ENCODE peak calls at places on chromosomes 3 and 15, in ten cellular contexts. H is NCI-H1436; A is RPMI7951; U is ecto neural progenitor cell; J is stimulated activated CD4-positive, alpha-beta T cell treated with anti-CD3 and anti-CD28 coated beads, TNF-alpha, amount 100 ng/mL, for 4 hours; E is GM13976; L is anterior cingulate cortex; K is Calu3; B is M059J; W is NCI-H2081. S is an unnamed sample.

GRCh38 chr15:79815468-79815867 is 81.3 kb downstream of the MTHFS start:
- DNase-seq in H (no peak), A (no peak), U (no peak), J (no peak), E (no peak), L (no peak), K (no peak), B (no peak), W (no peak), S (no peak)

GRCh38 chr3:38479431-38480092 is 16.6 kb upstream of the EXOG start:
- DNase-seq in H (no peak), A (peak; percentile 64), U (peak; percentile 68), J (no peak), E (peak; percentile 83), L (peak; percentile 33), K (peak; percentile 66), B (peak; percentile 57), W (peak; percentile 23), S (peak; percentile 68)

GRCh38 chr15:40399370-40399769 is 6.2 kb upstream of the IVD start:
- DNase-seq in H (no peak), A (no peak), U (no peak), J (no peak), E (no peak), L (no peak), K (no peak), B (no peak), W (no peak), S (no peak)

GRCh38 chr3:31673950-31674349 is 141.2 kb downstream of the STT3B start:
- DNase-seq in H (no peak), A (no peak), U (no peak), J (no peak), E (no peak), L (no peak), K (no peak), B (no peak), W (no peak), S (no peak)

GRCh38 chr15:79970921-79971434 is at the start of gene BCL2A1:
- DNase-seq in H (no peak), A (peak; percentile 72), U (no peak), J (peak; percentile 31), E (peak; percentile 52), L (no peak), K (no peak), B (peak; percentile 76), W (no peak), S (no peak)

GRCh38 chr3:48432411-48433371 is 2.8 kb upstream of the PLXNB1 start:
- DNase-seq in H (no peak), A (no peak), U (peak; percentile 73), J (no peak), E (no peak), L (no peak), K (no peak), B (no peak), W (no peak), S (no peak)

GRCh38 chr3:94405258-94406035 is 342.6 kb downstream of the NSUN3 start:
- DNase-seq in H (no peak), A (peak; percentile 7), U (no peak), J (no peak), E (no peak), L (no peak), K (no peak), B (peak; percentile 6), W (no peak), S (no peak)

GRCh38 chr15:49686626-49687025 is 65.8 kb downstream of the DTWD1 start:
- DNase-seq in H (no peak), A (peak; percentile 65), U (no peak), J (no peak), E (no peak), L (no peak), K (no peak), B (peak; percentile 82), W (no peak), S (no peak)

GRCh38 chr15:62089616-62090015 is 22.8 kb downstream of the C2CD4A start:
- DNase-seq in H (no peak), A (no peak), U (no peak), J (no peak), E (no peak), L (no peak), K (peak; percentile 39), B (no peak), W (no peak), S (no peak)

GRCh38 chr3:126886217-126886616 is 96.7 kb upstream of the PLXNA1 start:
- DNase-seq in H (no peak), A (peak; percentile 69), U (no peak), J (no peak), E (no peak), L (no peak), K (no peak), B (peak; percentile 54), W (no peak), S (no peak)

GRCh38 chr15:78709263-78709882 is 68.4 kb upstream of the CHRNB4 start:
- DNase-seq in H (peak; percentile 59), A (peak; percentile 61), U (peak; percentile 88), J (peak; percentile 50), E (peak; percentile 71), L (peak; percentile 16), K (peak; percentile 81), B (peak; percentile 39), W (peak; percentile 71), S (peak; percentile 78)

GRCh38 chr15:26682765-26683164 is 90.1 kb downstream of the GABRB3 start:
- DNase-seq in H (no peak), A (no peak), U (peak; percentile 51), J (no peak), E (no peak), L (no peak), K (no peak), B (no peak), W (no peak), S (no peak)

GRCh38 chr3:34957707-34958106 is 681.6 kb upstream of the ARPP21 start:
- DNase-seq in H (no peak), A (no peak), U (no peak), J (no peak), E (no peak), L (no peak), K (no peak), B (no peak), W (no peak), S (no peak)

GRCh38 chr3:194205675-194206133 is 69.8 kb downstream of the HES1 start:
- DNase-seq in H (peak; percentile 83), A (no peak), U (peak; percentile 57), J (peak; percentile 22), E (no peak), L (no peak), K (peak; percentile 28), B (peak; percentile 23), W (peak; percentile 88), S (no peak)

GRCh38 chr3:113117511-113118302 is 93.7 kb upstream of the BOC start:
- DNase-seq in H (no peak), A (peak; percentile 58), U (no peak), J (no peak), E (peak; percentile 29), L (no peak), K (no peak), B (peak; percentile 77), W (no peak), S (no peak)

GRCh38 chr3:159586587-159587202 is 401.9 kb upstream of the IL12A start:
- DNase-seq in H (no peak), A (peak; percentile 63), U (peak; percentile 67), J (no peak), E (no peak), L (no peak), K (peak; percentile 61), B (peak; percentile 71), W (peak; percentile 72), S (no peak)

GRCh38 chr15:80159811-80160569 is 7.2 kb downstream of the FAH start:
- DNase-seq in H (no peak), A (peak; percentile 99), U (no peak), J (no peak), E (peak; percentile 66), L (no peak), K (no peak), B (peak; percentile 91), W (no peak), S (no peak)

GRCh38 chr3:197749315-197749600 is 425 bp upstream of the FYTTD1 start:
- DNase-seq in H (peak; percentile 66), A (no peak), U (no peak), J (no peak), E (peak; percentile 65), L (no peak), K (no peak), B (peak; percentile 64), W (peak; percentile 78), S (no peak)

GRCh38 chr3:142285057-142285666 is 59.8 kb upstream of the GK5 start:
- DNase-seq in H (peak; percentile 6), A (peak; percentile 43), U (no peak), J (no peak), E (no peak), L (no peak), K (no peak), B (no peak), W (no peak), S (no peak)

GRCh38 chr15:91849180-91849579 is 4.3 kb upstream of the SLCO3A1 start:
- DNase-seq in H (no peak), A (no peak), U (no peak), J (no peak), E (no peak), L (no peak), K (no peak), B (no peak), W (no peak), S (no peak)

GRCh38 chr3:24177201-24177600 is 232.1 kb downstream of the NR1D2 start:
- DNase-seq in H (no peak), A (no peak), U (no peak), J (no peak), E (no peak), L (no peak), K (no peak), B (no peak), W (no peak), S (no peak)

GRCh38 chr3:126270145-126270811 is 86.9 kb downstream of the KLF15 start:
- DNase-seq in H (no peak), A (no peak), U (no peak), J (no peak), E (no peak), L (peak; percentile 64), K (peak; percentile 62), B (peak; percentile 38), W (no peak), S (peak; percentile 87)

GRCh38 chr3:81463761-81464160 is 297.7 kb downstream of the GBE1 start:
- DNase-seq in H (no peak), A (no peak), U (no peak), J (no peak), E (no peak), L (no peak), K (no peak), B (no peak), W (no peak), S (no peak)

GRCh38 chr15:89362203-89363101 is 27.8 kb upstream of the POLG start:
- DNase-seq in H (peak; percentile 59), A (no peak), U (no peak), J (no peak), E (no peak), L (peak; percentile 74), K (no peak), B (no peak), W (peak; percentile 80), S (no peak)

GRCh38 chr15:57146394-57147140 is 228.1 kb downstream of the TCF12 start:
- DNase-seq in H (peak; percentile 61), A (peak; percentile 57), U (no peak), J (no peak), E (peak; percentile 28), L (no peak), K (peak; percentile 31), B (peak; percentile 48), W (peak; percentile 47), S (no peak)

GRCh38 chr3:187798126-187798525 is 52.9 kb upstream of the BCL6 start:
- DNase-seq in H (no peak), A (no peak), U (no peak), J (no peak), E (no peak), L (no peak), K (no peak), B (no peak), W (no peak), S (no peak)

GRCh38 chr3:13884851-13885703 is 5.2 kb upstream of the WNT7A start:
- DNase-seq in H (peak; percentile 28), A (peak; percentile 15), U (peak; percentile 63), J (no peak), E (peak; percentile 76), L (no peak), K (peak; percentile 83), B (no peak), W (peak; percentile 38), S (no peak)

GRCh38 chr3:53581671-53582070 is 87.3 kb downstream of the CACNA1D start:
- DNase-seq in H (no peak), A (peak; percentile 61), U (no peak), J (no peak), E (no peak), L (no peak), K (no peak), B (peak; percentile 2), W (no peak), S (no peak)

S was measured in left lobe of liver.